ENCODE peak calls at places on chromosomes 16 and 17, in ten cellular contexts. A is GM20000; Q is BE2C; C is activated B cell treated with CpG ODN at 0.5 μM for 24 hours; M is CD8-positive, alpha-beta T cell; H is pancreas; T is heart left ventricle; I is SK-N-SH; J is HFFc6; G is K562. U is an unnamed sample.
A peak's percentile ranks its signal among the peaks of the same experiment; 100 is the strongest.

GRCh38 chr17:74566132-74566753 is 1.1 kb downstream of the CD300H start:
- DNase-seq in A (peak; percentile 41), Q (peak; percentile 65), C (no peak), M (no peak), H (no peak), T (no peak), I (peak; percentile 82), J (no peak), G (peak; percentile 54), U (no peak)

GRCh38 chr17:75295220-75296158 is 6.3 kb upstream of the SLC25A19 start:
- DNase-seq in A (peak; percentile 65), Q (no peak), C (peak; percentile 46), M (no peak), H (no peak), T (no peak), I (no peak), J (no peak), G (no peak), U (no peak)

GRCh38 chr16:57016831-57017230 is 27.5 kb downstream of the NLRC5 start:
- DNase-seq in A (no peak), Q (no peak), C (no peak), M (no peak), H (no peak), T (no peak), I (no peak), J (no peak), G (no peak), U (no peak)

GRCh38 chr17:79818026-79818758 is 21.0 kb downstream of the CBX4 start:
- DNase-seq in A (no peak), Q (no peak), C (no peak), M (no peak), H (no peak), T (no peak), I (no peak), J (no peak), G (no peak), U (no peak)

GRCh38 chr16:67431805-67432476 is 1.0 kb downstream of the HSD11B2 start:
- DNase-seq in A (no peak), Q (no peak), C (no peak), M (no peak), H (no peak), T (no peak), I (peak; percentile 51), J (no peak), G (no peak), U (no peak)

GRCh38 chr16:20285993-20286499 is 41.3 kb downstream of the GP2 start:
- DNase-seq in A (no peak), Q (no peak), C (no peak), M (no peak), H (no peak), T (no peak), I (no peak), J (no peak), G (no peak), U (no peak)

GRCh38 chr16:87442581-87442966 is 50.2 kb downstream of the ZCCHC14 start:
- DNase-seq in A (no peak), Q (no peak), C (no peak), M (no peak), H (no peak), T (no peak), I (no peak), J (no peak), G (no peak), U (no peak)

GRCh38 chr16:30446203-30446595 is 525 bp upstream of the SEPHS2 start:
- DNase-seq in A (no peak), Q (no peak), C (no peak), M (no peak), H (no peak), T (no peak), I (no peak), J (no peak), G (no peak), U (no peak)

GRCh38 chr16:80369559-80369958 is 171.2 kb upstream of the DYNLRB2 start:
- DNase-seq in A (no peak), Q (no peak), C (no peak), M (no peak), H (no peak), T (no peak), I (peak; percentile 58), J (peak; percentile 42), G (no peak), U (no peak)
- TF ChIP-seq CTCF in A (peak; percentile 1), Q (no peak), C (no peak), M (no peak), H (peak; percentile 9), T (peak; percentile 41), I (no peak), J (peak; percentile 72), G (peak; percentile 46), U (no peak)

GRCh38 chr16:54363760-54364159 is 77.2 kb upstream of the IRX3 start:
- DNase-seq in A (no peak), Q (no peak), C (no peak), M (no peak), H (no peak), T (no peak), I (no peak), J (no peak), G (no peak), U (no peak)

GRCh38 chr16:54359555-54359954 is 73.0 kb upstream of the IRX3 start:
- DNase-seq in A (no peak), Q (no peak), C (no peak), M (no peak), H (no peak), T (no peak), I (no peak), J (no peak), G (no peak), U (no peak)

GRCh38 chr16:54362801-54363200 is 76.2 kb upstream of the IRX3 start:
- DNase-seq in A (no peak), Q (no peak), C (no peak), M (no peak), H (no peak), T (no peak), I (peak; percentile 52), J (no peak), G (no peak), U (no peak)

GRCh38 chr16:54361246-54361645 is 74.7 kb upstream of the IRX3 start:
- DNase-seq in A (no peak), Q (no peak), C (no peak), M (no peak), H (no peak), T (no peak), I (no peak), J (no peak), G (no peak), U (no peak)

DNA sequence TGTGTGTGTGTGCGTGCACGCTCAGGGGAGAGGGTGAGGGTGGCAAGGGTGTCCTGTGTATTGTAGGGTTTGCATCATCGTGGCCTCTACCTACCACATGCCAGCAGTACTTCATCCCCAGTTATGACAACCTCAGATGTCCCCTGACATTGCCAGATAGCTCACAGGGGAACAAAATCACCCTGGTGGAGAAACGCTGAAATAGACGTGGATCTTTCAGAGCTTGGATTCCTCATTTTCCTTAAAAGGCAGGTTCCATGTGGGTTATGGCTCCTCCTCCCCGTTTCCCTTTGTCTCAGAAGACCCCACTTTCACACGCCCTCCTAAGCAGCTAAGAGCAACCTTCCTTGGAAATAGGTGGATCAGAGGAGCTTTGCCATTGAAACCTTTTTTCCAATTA is 75.2 kb upstream of the IRX3 start:
- DNase-seq in A (no peak), Q (no peak), C (no peak), M (no peak), H (no peak), T (no peak), I (peak; percentile 36), J (no peak), G (no peak), U (no peak)
- TF ChIP-seq CTCF in A (no peak), Q (peak; percentile 30), C (no peak), M (no peak), H (no peak), T (no peak), I (no peak), J (peak; percentile 21), G (no peak), U (no peak)

GRCh38 chr17:58277726-58278595 is 2.8 kb downstream of the MPO start:
- DNase-seq in A (no peak), Q (no peak), C (no peak), M (no peak), H (no peak), T (no peak), I (peak; percentile 40), J (no peak), G (peak; percentile 5), U (no peak)
- TF ChIP-seq CTCF in A (no peak), Q (no peak), C (no peak), M (no peak), H (no peak), T (no peak), I (no peak), J (no peak), G (no peak), U (no peak)

GRCh38 chr17:55120651-55121050 is 144.1 kb upstream of the HLF start:
- DNase-seq in A (no peak), Q (no peak), C (no peak), M (no peak), H (no peak), T (no peak), I (no peak), J (no peak), G (no peak), U (no peak)
- TF ChIP-seq CTCF in A (no peak), Q (no peak), C (no peak), M (no peak), H (no peak), T (no peak), I (no peak), J (no peak), G (no peak), U (no peak)

GRCh38 chr17:33639103-33639991 is 346.3 kb upstream of the ASIC2 start:
- DNase-seq in A (no peak), Q (no peak), C (no peak), M (no peak), H (no peak), T (no peak), I (no peak), J (no peak), G (no peak), U (no peak)

GRCh38 chr17:33647976-33648375 is 354.9 kb upstream of the ASIC2 start:
- DNase-seq in A (peak; percentile 13), Q (no peak), C (no peak), M (no peak), H (no peak), T (no peak), I (peak; percentile 49), J (no peak), G (no peak), U (no peak)

GRCh38 chr17:33640629-33641028 is 347.5 kb upstream of the ASIC2 start:
- DNase-seq in A (no peak), Q (no peak), C (no peak), M (no peak), H (no peak), T (no peak), I (no peak), J (no peak), G (no peak), U (no peak)

GRCh38 chr17:33637534-33637933 is 344.4 kb upstream of the ASIC2 start:
- DNase-seq in A (no peak), Q (no peak), C (no peak), M (no peak), H (no peak), T (no peak), I (no peak), J (no peak), G (no peak), U (no peak)

DNA sequence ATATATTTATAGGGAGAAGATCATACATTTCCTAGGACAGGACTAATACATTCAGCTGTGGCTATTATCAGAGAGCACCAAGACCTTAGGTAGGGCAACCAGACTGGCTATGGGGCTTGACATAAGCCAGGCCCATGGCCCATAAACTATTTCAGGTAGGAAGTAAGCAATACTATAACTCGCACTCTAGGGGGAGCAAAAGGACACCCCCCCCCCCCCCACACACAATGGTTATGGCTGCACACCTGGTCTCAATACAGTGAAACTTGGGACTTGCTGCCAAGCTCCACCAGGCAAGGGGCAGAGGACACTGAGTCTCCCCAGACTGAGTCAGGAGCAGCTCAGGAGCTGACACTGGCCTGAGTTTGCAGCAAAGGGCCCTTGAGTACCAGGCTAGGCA is 348.9 kb upstream of the ASIC2 start:
- DNase-seq in A (peak; percentile 7), Q (no peak), C (no peak), M (no peak), H (no peak), T (no peak), I (peak; percentile 16), J (no peak), G (peak; percentile 56), U (no peak)
- TF ChIP-seq CTCF in A (no peak), Q (no peak), C (no peak), M (no peak), H (no peak), T (no peak), I (no peak), J (no peak), G (peak; percentile 69), U (no peak)

U was measured in natural killer cell.